ENCODE peak calls at places on chromosomes 5 and 9, in ten cellular contexts. E is stimulated activated CD8-positive, alpha-beta memory T cell treated with anti-CD3 and anti-CD28 coated beads, Interleukin-15, amount 100 ng/mL, for 24 hours; L is HFF-Myc; H is heart right ventricle; I is activated T-cell treated with anti-CD3 and anti-CD28 coated beads, Interleukin-2, amount 50 U/mL, for 4 hours; M is cardiac fibroblast; T is amniotic epithelial cell; A is left cardiac atrium; U is OCI-LY7; P is NCI-H2029 treated with DMSO at 0.1 percent for 48 hours. Q is an unnamed sample.

GRCh38 chr5:99061299-99061698 is 132.5 kb upstream of the CHD1 start:
- DNase-seq in E (no peak), L (peak), H (no peak), I (no peak), M (no peak), T (no peak), A (no peak), U (no peak), P (no peak), Q (no peak)

GRCh38 chr9:80552931-80553330 is 981.2 kb downstream of the TLE4 start:
- DNase-seq in E (no peak), L (no peak), H (peak), I (no peak), M (peak), T (peak), A (peak), U (no peak), P (no peak), Q (no peak)

GRCh38 chr5:50702615-50703325 is 36.3 kb downstream of the PARP8 start:
- DNase-seq in E (no peak), L (no peak), H (no peak), I (no peak), M (no peak), T (no peak), A (no peak), U (peak), P (no peak), Q (no peak)

GRCh38 chr5:122192883-122193496 is 63.6 kb downstream of the ZNF474 start:
- DNase-seq in E (no peak), L (peak), H (peak), I (no peak), M (peak), T (peak), A (no peak), U (peak), P (peak), Q (peak)

GRCh38 chr5:115842089-115842881 is 550 bp downstream of the AP3S1 start:
- DNase-seq in E (no peak), L (no peak), H (no peak), I (peak), M (no peak), T (peak), A (no peak), U (peak), P (no peak), Q (no peak)

GRCh38 chr9:3517377-3518048 is 8.3 kb downstream of the RFX3 start:
- DNase-seq in E (no peak), L (no peak), H (no peak), I (no peak), M (no peak), T (peak), A (no peak), U (peak), P (no peak), Q (no peak)

GRCh38 chr5:142206801-142207200 is 98.2 kb downstream of the NDFIP1 start:
- DNase-seq in E (no peak), L (no peak), H (no peak), I (no peak), M (no peak), T (no peak), A (no peak), U (no peak), P (no peak), Q (no peak)

GRCh38 chr5:159504857-159505304 is 174.6 kb upstream of the IL12B start:
- DNase-seq in E (no peak), L (no peak), H (peak), I (no peak), M (peak), T (peak), A (peak), U (no peak), P (no peak), Q (no peak)

GRCh38 chr9:16828335-16829281 is 41.9 kb downstream of the BNC2 start:
- DNase-seq in E (no peak), L (peak), H (peak), I (no peak), M (peak), T (peak), A (peak), U (no peak), P (no peak), Q (no peak)

GRCh38 chr5:87229780-87230179 is 37.9 kb upstream of the RASA1 start:
- DNase-seq in E (no peak), L (no peak), H (no peak), I (no peak), M (no peak), T (peak), A (no peak), U (no peak), P (no peak), Q (no peak)

GRCh38 chr5:40052812-40053211 is 626.9 kb upstream of the PTGER4 start:
- DNase-seq in E (no peak), L (no peak), H (no peak), I (no peak), M (no peak), T (peak), A (no peak), U (no peak), P (no peak), Q (no peak)

GRCh38 chr5:75062925-75063531 is 10.7 kb upstream of the GCNT4 start:
- DNase-seq in E (no peak), L (no peak), H (no peak), I (no peak), M (no peak), T (no peak), A (no peak), U (no peak), P (no peak), Q (no peak)

GRCh38 chr5:109830955-109831502 is 141.3 kb downstream of the MAN2A1 start:
- DNase-seq in E (no peak), L (peak), H (no peak), I (no peak), M (no peak), T (peak), A (no peak), U (no peak), P (no peak), Q (no peak)

GRCh38 chr9:117974108-117974507 is 269.9 kb downstream of the TLR4 start:
- DNase-seq in E (no peak), L (no peak), H (no peak), I (no peak), M (no peak), T (no peak), A (no peak), U (no peak), P (no peak), Q (no peak)

GRCh38 chr9:32571969-32572899 is 725 bp downstream of the NDUFB6 start:
- DNase-seq in E (peak), L (peak), H (peak), I (peak), M (peak), T (peak), A (peak), U (peak), P (peak), Q (no peak)

GRCh38 chr5:158054388-158055092 is 195.6 kb upstream of the CLINT1 start:
- DNase-seq in E (no peak), L (no peak), H (no peak), I (no peak), M (no peak), T (peak), A (no peak), U (no peak), P (no peak), Q (no peak)

GRCh38 chr9:98791147-98792095 is 4.9 kb downstream of the ANKS6 start:
- DNase-seq in E (peak), L (peak), H (peak), I (peak), M (peak), T (peak), A (peak), U (peak), P (no peak), Q (no peak)

Q was measured in NCI-H187 treated with DMSO at 0.1 percent for 48 hours.